ENCODE peak calls at places on chromosome 2, in seven cellular contexts. One of them, this sample, is unnamed.

GRCh38 chr2:80050246-80050645 is 254.3 kb downstream of the LRRTM1 start:
- DNase-seq in GM12892: no peak
- DNase-seq in T47D: no peak
- DNase-seq in activated T-helper 9 cell treated with anti-CD3 and anti-CD28 coated beads, Interleukin-2, amount 50 U/mL, for 16 hours: no peak
- DNase-seq in HCEC 1CT: no peak
- DNase-seq in activated gamma-delta T cell treated with Interleukin-2 at 50 U/mL for 16 hours: no peak
- DNase-seq in naive thymus-derived CD8-positive, alpha-beta T cell: no peak
- DNase-seq in this sample: no peak

GRCh38 chr2:222627764-222628163 is 28.1 kb downstream of the FARSB start:
- DNase-seq in GM12892: no peak
- DNase-seq in activated gamma-delta T cell treated with Interleukin-2 at 50 U/mL for 16 hours: no peak
- DNase-seq in naive thymus-derived CD8-positive, alpha-beta T cell: no peak
- DNase-seq in HCEC 1CT: no peak
- DNase-seq in activated T-helper 9 cell treated with anti-CD3 and anti-CD28 coated beads, Interleukin-2, amount 50 U/mL, for 16 hours: no peak
- DNase-seq in T47D: no peak
- DNase-seq in this sample: no peak

GRCh38 chr2:108243566-108243965 is 3.8 kb downstream of the SULT1C3 start:
- DNase-seq in activated T-helper 9 cell treated with anti-CD3 and anti-CD28 coated beads, Interleukin-2, amount 50 U/mL, for 16 hours: no peak
- DNase-seq in naive thymus-derived CD8-positive, alpha-beta T cell: no peak
- DNase-seq in HCEC 1CT: peak; percentile 56
- DNase-seq in GM12892: no peak
- DNase-seq in T47D: no peak
- DNase-seq in activated gamma-delta T cell treated with Interleukin-2 at 50 U/mL for 16 hours: no peak
- DNase-seq in this sample: no peak

GRCh38 chr2:30655660-30656059 is 151.6 kb downstream of the CAPN13 start:
- DNase-seq in GM12892: no peak
- DNase-seq in activated gamma-delta T cell treated with Interleukin-2 at 50 U/mL for 16 hours: no peak
- DNase-seq in activated T-helper 9 cell treated with anti-CD3 and anti-CD28 coated beads, Interleukin-2, amount 50 U/mL, for 16 hours: no peak
- DNase-seq in HCEC 1CT: no peak
- DNase-seq in T47D: no peak
- DNase-seq in naive thymus-derived CD8-positive, alpha-beta T cell: no peak
- DNase-seq in this sample: no peak

GRCh38 chr2:70890469-70891065 is 45.1 kb upstream of the ATP6V1B1 start:
- DNase-seq in T47D: no peak
- DNase-seq in GM12892: no peak
- DNase-seq in activated gamma-delta T cell treated with Interleukin-2 at 50 U/mL for 16 hours: no peak
- DNase-seq in HCEC 1CT: peak; percentile 4
- DNase-seq in activated T-helper 9 cell treated with anti-CD3 and anti-CD28 coated beads, Interleukin-2, amount 50 U/mL, for 16 hours: no peak
- DNase-seq in naive thymus-derived CD8-positive, alpha-beta T cell: no peak
- DNase-seq in this sample: no peak

GRCh38 chr2:39736593-39736992 is 42.5 kb downstream of the THUMPD2 start:
- DNase-seq in GM12892: no peak
- DNase-seq in activated gamma-delta T cell treated with Interleukin-2 at 50 U/mL for 16 hours: no peak
- DNase-seq in activated T-helper 9 cell treated with anti-CD3 and anti-CD28 coated beads, Interleukin-2, amount 50 U/mL, for 16 hours: no peak
- DNase-seq in HCEC 1CT: peak; percentile 47
- DNase-seq in T47D: no peak
- DNase-seq in naive thymus-derived CD8-positive, alpha-beta T cell: no peak
- DNase-seq in this sample: no peak

GRCh38 chr2:53969285-53970094 is 1.3 kb downstream of the PSME4 start:
- DNase-seq in T47D: peak; percentile 18
- DNase-seq in HCEC 1CT: peak; percentile 80
- DNase-seq in activated gamma-delta T cell treated with Interleukin-2 at 50 U/mL for 16 hours: no peak
- DNase-seq in naive thymus-derived CD8-positive, alpha-beta T cell: peak; percentile 28
- DNase-seq in activated T-helper 9 cell treated with anti-CD3 and anti-CD28 coated beads, Interleukin-2, amount 50 U/mL, for 16 hours: no peak
- DNase-seq in GM12892: no peak
- DNase-seq in this sample: no peak

GRCh38 chr2:30714811-30715709 is 92.2 kb downstream of the CAPN13 start:
- DNase-seq in HCEC 1CT: no peak
- DNase-seq in T47D: no peak
- DNase-seq in GM12892: no peak
- DNase-seq in activated T-helper 9 cell treated with anti-CD3 and anti-CD28 coated beads, Interleukin-2, amount 50 U/mL, for 16 hours: no peak
- DNase-seq in naive thymus-derived CD8-positive, alpha-beta T cell: no peak
- DNase-seq in activated gamma-delta T cell treated with Interleukin-2 at 50 U/mL for 16 hours: no peak
- DNase-seq in this sample: no peak

GRCh38 chr2:145769053-145769716 is 1249.3 kb upstream of the ZEB2 start:
- DNase-seq in activated gamma-delta T cell treated with Interleukin-2 at 50 U/mL for 16 hours: no peak
- DNase-seq in naive thymus-derived CD8-positive, alpha-beta T cell: no peak
- DNase-seq in T47D: no peak
- DNase-seq in activated T-helper 9 cell treated with anti-CD3 and anti-CD28 coated beads, Interleukin-2, amount 50 U/mL, for 16 hours: no peak
- DNase-seq in GM12892: no peak
- DNase-seq in HCEC 1CT: no peak
- DNase-seq in this sample: no peak

GRCh38 chr2:58479557-58480120 is 238.5 kb upstream of the FANCL start:
- DNase-seq in T47D: no peak
- DNase-seq in GM12892: no peak
- DNase-seq in activated T-helper 9 cell treated with anti-CD3 and anti-CD28 coated beads, Interleukin-2, amount 50 U/mL, for 16 hours: no peak
- DNase-seq in activated gamma-delta T cell treated with Interleukin-2 at 50 U/mL for 16 hours: no peak
- DNase-seq in HCEC 1CT: no peak
- DNase-seq in naive thymus-derived CD8-positive, alpha-beta T cell: no peak
- DNase-seq in this sample: no peak

GRCh38 chr2:208025814-208026184 is 472 bp upstream of the PLEKHM3 start:
- DNase-seq in activated T-helper 9 cell treated with anti-CD3 and anti-CD28 coated beads, Interleukin-2, amount 50 U/mL, for 16 hours: peak; percentile 17
- DNase-seq in HCEC 1CT: no peak
- DNase-seq in naive thymus-derived CD8-positive, alpha-beta T cell: no peak
- DNase-seq in activated gamma-delta T cell treated with Interleukin-2 at 50 U/mL for 16 hours: peak; percentile 6
- DNase-seq in GM12892: no peak
- DNase-seq in T47D: no peak
- DNase-seq in this sample: no peak

GRCh38 chr2:136389809-136390208 is 271.9 kb upstream of the CXCR4 start:
- DNase-seq in HCEC 1CT: no peak
- DNase-seq in T47D: no peak
- DNase-seq in GM12892: no peak
- DNase-seq in naive thymus-derived CD8-positive, alpha-beta T cell: no peak
- DNase-seq in activated gamma-delta T cell treated with Interleukin-2 at 50 U/mL for 16 hours: no peak
- DNase-seq in activated T-helper 9 cell treated with anti-CD3 and anti-CD28 coated beads, Interleukin-2, amount 50 U/mL, for 16 hours: no peak
- DNase-seq in this sample: no peak

GRCh38 chr2:106336740-106337139 is 131.5 kb downstream of the RGPD3 start:
- DNase-seq in activated T-helper 9 cell treated with anti-CD3 and anti-CD28 coated beads, Interleukin-2, amount 50 U/mL, for 16 hours: no peak
- DNase-seq in GM12892: no peak
- DNase-seq in T47D: no peak
- DNase-seq in activated gamma-delta T cell treated with Interleukin-2 at 50 U/mL for 16 hours: no peak
- DNase-seq in naive thymus-derived CD8-positive, alpha-beta T cell: no peak
- DNase-seq in HCEC 1CT: no peak
- DNase-seq in this sample: no peak

GRCh38 chr2:168962636-168963035 is 61.5 kb downstream of the G6PC2 start:
- DNase-seq in HCEC 1CT: no peak
- DNase-seq in activated T-helper 9 cell treated with anti-CD3 and anti-CD28 coated beads, Interleukin-2, amount 50 U/mL, for 16 hours: no peak
- DNase-seq in naive thymus-derived CD8-positive, alpha-beta T cell: no peak
- DNase-seq in GM12892: no peak
- DNase-seq in activated gamma-delta T cell treated with Interleukin-2 at 50 U/mL for 16 hours: no peak
- DNase-seq in T47D: no peak
- DNase-seq in this sample: no peak

GRCh38 chr2:148303166-148303565 is 282.3 kb downstream of the MBD5 start:
- DNase-seq in T47D: no peak
- DNase-seq in GM12892: no peak
- DNase-seq in activated T-helper 9 cell treated with anti-CD3 and anti-CD28 coated beads, Interleukin-2, amount 50 U/mL, for 16 hours: no peak
- DNase-seq in naive thymus-derived CD8-positive, alpha-beta T cell: no peak
- DNase-seq in HCEC 1CT: no peak
- DNase-seq in activated gamma-delta T cell treated with Interleukin-2 at 50 U/mL for 16 hours: no peak
- DNase-seq in this sample: peak; percentile 0

GRCh38 chr2:104975371-104975770 is 62.5 kb upstream of the MRPS9 start:
- DNase-seq in HCEC 1CT: no peak
- DNase-seq in T47D: no peak
- DNase-seq in activated gamma-delta T cell treated with Interleukin-2 at 50 U/mL for 16 hours: no peak
- DNase-seq in activated T-helper 9 cell treated with anti-CD3 and anti-CD28 coated beads, Interleukin-2, amount 50 U/mL, for 16 hours: no peak
- DNase-seq in naive thymus-derived CD8-positive, alpha-beta T cell: no peak
- DNase-seq in GM12892: no peak
- DNase-seq in this sample: no peak

GRCh38 chr2:74516070-74516633 is 1.9 kb downstream of the TLX2 start:
- DNase-seq in activated T-helper 9 cell treated with anti-CD3 and anti-CD28 coated beads, Interleukin-2, amount 50 U/mL, for 16 hours: peak; percentile 66
- DNase-seq in HCEC 1CT: no peak
- DNase-seq in GM12892: peak; percentile 88
- DNase-seq in activated gamma-delta T cell treated with Interleukin-2 at 50 U/mL for 16 hours: peak; percentile 63
- DNase-seq in T47D: no peak
- DNase-seq in naive thymus-derived CD8-positive, alpha-beta T cell: peak; percentile 75
- DNase-seq in this sample: peak; percentile 3

GRCh38 chr2:26757873-26758789 is 6.0 kb upstream of the SLC35F6 start:
- DNase-seq in activated gamma-delta T cell treated with Interleukin-2 at 50 U/mL for 16 hours: no peak
- DNase-seq in HCEC 1CT: peak; percentile 97
- DNase-seq in activated T-helper 9 cell treated with anti-CD3 and anti-CD28 coated beads, Interleukin-2, amount 50 U/mL, for 16 hours: no peak
- DNase-seq in T47D: no peak
- DNase-seq in naive thymus-derived CD8-positive, alpha-beta T cell: no peak
- DNase-seq in GM12892: no peak
- DNase-seq in this sample: no peak

GRCh38 chr2:98716786-98717185 is 14.1 kb downstream of the MGAT4A start:
- DNase-seq in HCEC 1CT: no peak
- DNase-seq in activated T-helper 9 cell treated with anti-CD3 and anti-CD28 coated beads, Interleukin-2, amount 50 U/mL, for 16 hours: no peak
- DNase-seq in T47D: no peak
- DNase-seq in naive thymus-derived CD8-positive, alpha-beta T cell: no peak
- DNase-seq in GM12892: no peak
- DNase-seq in activated gamma-delta T cell treated with Interleukin-2 at 50 U/mL for 16 hours: no peak
- DNase-seq in this sample: no peak

GRCh38 chr2:217790195-217790594 is 212.6 kb downstream of the TNS1 start:
- DNase-seq in naive thymus-derived CD8-positive, alpha-beta T cell: no peak
- DNase-seq in T47D: no peak
- DNase-seq in HCEC 1CT: no peak
- DNase-seq in GM12892: no peak
- DNase-seq in activated T-helper 9 cell treated with anti-CD3 and anti-CD28 coated beads, Interleukin-2, amount 50 U/mL, for 16 hours: no peak
- DNase-seq in activated gamma-delta T cell treated with Interleukin-2 at 50 U/mL for 16 hours: no peak
- DNase-seq in this sample: no peak

GRCh38 chr2:117985092-117985491 is 28.8 kb downstream of the CCDC93 start:
- DNase-seq in GM12892: no peak
- DNase-seq in naive thymus-derived CD8-positive, alpha-beta T cell: no peak
- DNase-seq in T47D: no peak
- DNase-seq in activated T-helper 9 cell treated with anti-CD3 and anti-CD28 coated beads, Interleukin-2, amount 50 U/mL, for 16 hours: no peak
- DNase-seq in activated gamma-delta T cell treated with Interleukin-2 at 50 U/mL for 16 hours: no peak
- DNase-seq in HCEC 1CT: no peak
- DNase-seq in this sample: no peak

GRCh38 chr2:223051580-223052375 is at the start of gene KCNE4:
- DNase-seq in HCEC 1CT: peak; percentile 52
- DNase-seq in activated gamma-delta T cell treated with Interleukin-2 at 50 U/mL for 16 hours: no peak
- DNase-seq in GM12892: no peak
- DNase-seq in activated T-helper 9 cell treated with anti-CD3 and anti-CD28 coated beads, Interleukin-2, amount 50 U/mL, for 16 hours: no peak
- DNase-seq in T47D: peak; percentile 9
- DNase-seq in naive thymus-derived CD8-positive, alpha-beta T cell: no peak
- DNase-seq in this sample: no peak

GRCh38 chr2:176501652-176502051 is 232.4 kb downstream of the MTX2 start:
- DNase-seq in GM12892: no peak
- DNase-seq in HCEC 1CT: no peak
- DNase-seq in activated T-helper 9 cell treated with anti-CD3 and anti-CD28 coated beads, Interleukin-2, amount 50 U/mL, for 16 hours: no peak
- DNase-seq in naive thymus-derived CD8-positive, alpha-beta T cell: no peak
- DNase-seq in T47D: no peak
- DNase-seq in activated gamma-delta T cell treated with Interleukin-2 at 50 U/mL for 16 hours: no peak
- DNase-seq in this sample: no peak

This sample was measured in nucleus accumbens.